ENCODE peak calls at places on chromosomes 16 and 17, in five cellular contexts. Z is K562, B is H1, Y is GM12878, T is HepG2. L is an unnamed sample.

GRCh38 chr17:29579866-29580771 is 9.3 kb downstream of the GIT1 start:
- DNase-seq in B (no peak), Y (no peak), T (peak), Z (peak), L (peak)

GRCh38 chr16:25613931-25614330 is 77.8 kb upstream of the HS3ST4 start:
- DNase-seq in Y (no peak), B (no peak), T (no peak), Z (no peak), L (no peak)

GRCh38 chr17:9977175-9977574 is 72.1 kb upstream of the RCVRN start:
- DNase-seq in Y (no peak), B (no peak), T (no peak), Z (no peak), L (no peak)

GRCh38 chr17:58247511-58248363 is 9.4 kb downstream of the LPO start:
- DNase-seq in Z (no peak), T (no peak), B (no peak), Y (no peak), L (no peak)

GRCh38 chr16:80347900-80348299 is 192.9 kb upstream of the DYNLRB2 start:
- DNase-seq in Z (no peak), T (no peak), B (no peak), Y (no peak), L (no peak)

GRCh38 chr17:37168731-37169353 is 206.9 kb upstream of the C17orf78 start:
- DNase-seq in Y (no peak), B (no peak), Z (no peak), T (peak), L (no peak)

GRCh38 chr17:64343833-64344637 is 46.6 kb downstream of the PECAM1 start:
- DNase-seq in Y (no peak), Z (no peak), B (no peak), T (peak), L (peak)

GRCh38 chr17:67746704-67747571 is 29.2 kb downstream of the NOL11 start:
- DNase-seq in Y (no peak), B (no peak), T (no peak), Z (no peak), L (no peak)

GRCh38 chr17:30340957-30341356 is 7.1 kb upstream of the TMIGD1 start:
- DNase-seq in Y (no peak), Z (no peak), T (no peak), B (no peak), L (no peak)

GRCh38 chr16:2751577-2752034 is 832 bp upstream of the SRRM2 start:
- DNase-seq in T (peak), Y (no peak), Z (peak), B (peak), L (no peak)

GRCh38 chr16:27779719-27780161 is 229.8 kb downstream of the KATNIP start:
- DNase-seq in Y (no peak), B (peak), T (peak), Z (peak), L (peak)

GRCh38 chr16:68421076-68421475 is 27.2 kb downstream of the SMPD3 start:
- DNase-seq in Y (no peak), Z (no peak), T (no peak), B (no peak), L (no peak)

GRCh38 chr17:68060336-68060735 is 24.8 kb downstream of the KPNA2 start:
- DNase-seq in T (no peak), Y (no peak), Z (no peak), B (no peak), L (no peak)

GRCh38 chr17:67066717-67067116 is 22.4 kb downstream of the CACNG1 start:
- DNase-seq in Z (no peak), B (no peak), Y (no peak), T (no peak), L (no peak)

GRCh38 chr16:10619271-10619849 is 39.0 kb upstream of the EMP2 start:
- DNase-seq in Y (no peak), Z (peak), T (no peak), B (no peak), L (no peak)

GRCh38 chr17:77445908-77446535 is 305.3 kb downstream of the SEC14L1 start:
- DNase-seq in T (no peak), B (no peak), Z (peak), Y (no peak), L (no peak)

GRCh38 chr16:19116711-19117449 is 3.1 kb downstream of the ITPRIPL2 start:
- DNase-seq in T (no peak), Z (no peak), Y (no peak), B (no peak), L (no peak)

GRCh38 chr16:56202036-56202435 is 10.7 kb downstream of the GNAO1 start:
- DNase-seq in B (no peak), Y (no peak), Z (no peak), T (no peak), L (no peak)

GRCh38 chr16:8678068-8678927 is 3.9 kb downstream of the ABAT start:
- DNase-seq in Y (no peak), Z (no peak), B (no peak), T (peak), L (no peak)

GRCh38 chr17:79646721-79647455 is 36.0 kb upstream of the RBFOX3 start:
- DNase-seq in B (no peak), Z (no peak), Y (no peak), T (no peak), L (no peak)

GRCh38 chr16:66881014-66881417 is 701 bp downstream of the PDP2 start:
- DNase-seq in Y (no peak), T (no peak), Z (no peak), B (no peak), L (no peak)

GRCh38 chr16:51881731-51882130 is 665.2 kb downstream of the TOX3 start:
- DNase-seq in Z (no peak), Y (no peak), B (no peak), T (no peak), L (no peak)

GRCh38 chr16:5062790-5063765 is 2.7 kb downstream of the C16orf89 start:
- DNase-seq in Z (no peak), B (no peak), T (no peak), Y (no peak), L (peak)

GRCh38 chr16:57618306-57619132 is 9.9 kb upstream of the ADGRG1 start:
- DNase-seq in Y (no peak), B (no peak), Z (no peak), T (no peak), L (no peak)

GRCh38 chr17:54544239-54544638 is 356.4 kb upstream of the TOM1L1 start:
- DNase-seq in Z (no peak), B (peak), Y (no peak), T (no peak), L (no peak)

GRCh38 chr16:46972971-46973456 is 460 bp downstream of the DNAJA2 start:
- DNase-seq in T (peak), B (no peak), Y (no peak), Z (peak), L (no peak)

GRCh38 chr17:73297934-73298861 is 13.6 kb downstream of the CDC42EP4 start:
- DNase-seq in Z (no peak), Y (no peak), B (no peak), T (peak), L (no peak)

GRCh38 chr16:80144191-80144590 is 396.6 kb upstream of the DYNLRB2 start:
- DNase-seq in Z (no peak), B (no peak), Y (peak), T (no peak), L (no peak)

GRCh38 chr17:2022647-2023046 is 2.5 kb downstream of the RTN4RL1 start:
- DNase-seq in B (no peak), Z (no peak), T (no peak), Y (no peak), L (no peak)
- TF ChIP-seq RFX5 in B (no peak), Z (no peak), T (no peak), Y (no peak), L (no peak)

GRCh38 chr17:75751676-75752404 is 13.2 kb downstream of the GALK1 start:
- DNase-seq in T (no peak), B (no peak), Y (no peak), Z (no peak), L (no peak)

GRCh38 chr17:75749545-75750389 is 15.2 kb downstream of the GALK1 start:
- DNase-seq in Y (no peak), Z (peak), B (peak), T (peak), L (peak)

GRCh38 chr17:75748706-75749105 is 16.3 kb downstream of the GALK1 start:
- DNase-seq in T (no peak), B (no peak), Z (no peak), Y (no peak), L (no peak)

GRCh38 chr17:75752405-75753192 is 12.4 kb downstream of the GALK1 start:
- DNase-seq in Y (no peak), B (no peak), T (no peak), Z (no peak), L (no peak)

DNA sequence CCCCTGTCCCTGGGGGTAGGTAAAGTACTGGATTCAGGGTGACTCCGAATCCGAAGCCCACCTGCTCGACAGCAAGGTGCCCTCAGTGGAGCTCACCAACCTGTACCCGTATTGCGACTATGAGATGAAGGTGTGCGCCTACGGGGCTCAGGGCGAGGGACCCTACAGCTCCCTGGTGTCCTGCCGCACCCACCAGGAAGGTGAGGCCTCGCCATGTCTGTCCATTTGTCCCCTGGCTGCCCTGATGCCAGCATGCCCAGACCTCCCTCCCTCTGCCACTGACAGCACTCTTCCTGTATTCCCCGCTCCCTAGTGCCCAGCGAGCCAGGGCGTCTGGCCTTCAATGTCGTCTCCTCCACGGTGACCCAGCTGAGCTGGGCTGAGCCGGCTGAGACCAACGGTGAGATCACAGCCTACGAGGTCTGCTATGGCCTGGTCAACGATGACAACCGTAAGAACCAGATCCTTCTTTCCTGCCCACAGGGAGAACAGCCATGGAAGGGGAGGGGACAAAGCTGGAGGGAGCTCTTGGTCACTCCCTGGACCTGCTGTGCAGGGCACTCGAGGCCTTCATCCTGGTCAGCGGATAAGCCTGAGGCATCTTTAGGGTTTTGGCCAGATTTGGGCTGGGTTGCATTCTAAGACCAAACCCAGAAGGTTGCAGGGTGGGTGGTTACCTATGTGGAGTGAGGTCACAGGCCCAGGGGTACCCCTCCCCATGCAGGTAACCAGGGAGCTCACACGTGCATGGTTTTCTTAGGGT is 14.2 kb downstream of the GALK1 start:
- DNase-seq in T (no peak), B (no peak), Z (no peak), Y (no peak), L (no peak)
- TF ChIP-seq HDAC2 in T (no peak), B (no peak), Z (no peak), Y (no peak), L (no peak)

DNA sequence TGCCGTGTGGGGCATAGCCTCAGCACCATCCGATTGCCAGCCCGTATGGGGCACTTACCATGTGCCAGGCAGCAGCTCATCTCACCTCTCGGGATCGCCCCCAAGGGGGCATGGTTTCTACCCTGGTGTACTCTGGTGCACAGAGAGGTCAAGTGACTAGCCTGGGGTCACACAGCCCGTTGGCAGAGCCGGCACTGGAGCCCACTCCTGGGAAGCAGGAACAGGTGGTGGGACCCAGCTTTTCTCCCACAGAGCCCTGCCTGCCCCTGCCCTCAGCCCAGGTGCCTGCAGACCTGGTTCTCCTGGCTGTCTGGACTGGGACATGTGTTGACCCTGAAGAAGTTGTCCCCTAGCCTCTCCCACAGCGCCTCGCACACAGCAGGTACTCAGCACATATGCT is 141.8 kb upstream of the CIBAR2 start:
- DNase-seq in T (no peak), Y (no peak), Z (no peak), B (no peak), L (no peak)
- TF ChIP-seq RFX5 in T (no peak), Y (no peak), Z (no peak), B (no peak), L (no peak)

GRCh38 chr17:74433421-74434121 is 1.7 kb downstream of the GPRC5C start:
- DNase-seq in Y (no peak), B (no peak), Z (peak), T (peak), L (no peak)

GRCh38 chr17:74430706-74431567 is 951 bp upstream of the GPRC5C start:
- DNase-seq in Z (peak), T (peak), B (no peak), Y (peak), L (peak)

GRCh38 chr17:74432484-74433391 is 850 bp downstream of the GPRC5C start:
- DNase-seq in T (no peak), Y (no peak), B (no peak), Z (no peak), L (no peak)

GRCh38 chr17:74430385-74430705 is 1.5 kb upstream of the GPRC5C start:
- DNase-seq in B (no peak), Z (no peak), Y (no peak), T (no peak), L (no peak)

GRCh38 chr17:74431568-74432483 is at the start of gene GPRC5C:
- DNase-seq in T (peak), B (peak), Y (no peak), Z (peak), L (peak)
- TF ChIP-seq HDAC2 in T (peak), B (no peak), Y (no peak), Z (no peak), L (no peak)